ENCODE peak calls at places on chromosome 1, in five cellular contexts. H, J, M, T and N are unnamed samples.

GRCh38 chr1:56331207-56331891 is 248.0 kb downstream of the PLPP3 start:
- DNase-seq in H (no peak), J (no peak), M (no peak), T (no peak), N (no peak)

GRCh38 chr1:29925058-29925457 is 688.7 kb downstream of the PTPRU start:
- DNase-seq in H (no peak), J (no peak), M (no peak), T (no peak), N (no peak)

GRCh38 chr1:115314111-115314510 is 23.9 kb downstream of the NGF start:
- DNase-seq in H (no peak), J (no peak), M (no peak), T (no peak), N (no peak)

GRCh38 chr1:196897158-196897828 is 9.4 kb downstream of the CFHR4 start:
- DNase-seq in H (no peak), J (no peak), M (no peak), T (peak), N (no peak)

GRCh38 chr1:5781079-5781478 is 211.1 kb downstream of the NPHP4 start:
- DNase-seq in H (no peak), J (no peak), M (no peak), T (no peak), N (no peak)

GRCh38 chr1:214192825-214193643 is 87.9 kb upstream of the SMYD2 start:
- DNase-seq in H (no peak), J (no peak), M (no peak), T (no peak), N (no peak)

GRCh38 chr1:180633092-180634045 is 1.5 kb downstream of the XPR1 start:
- DNase-seq in H (no peak), J (no peak), M (no peak), T (no peak), N (no peak)

GRCh38 chr1:237154173-237154572 is 112.2 kb downstream of the RYR2 start:
- DNase-seq in H (no peak), J (no peak), M (no peak), T (no peak), N (no peak)

GRCh38 chr1:19815801-19816736 is 986 bp upstream of the RNF186 start:
- DNase-seq in H (no peak), J (no peak), M (no peak), T (no peak), N (no peak)

GRCh38 chr1:17128361-17128760 is 9.1 kb upstream of the PADI2 start:
- DNase-seq in H (peak), J (no peak), M (no peak), T (peak), N (no peak)

GRCh38 chr1:223161321-223161720 is 18.3 kb upstream of the TLR5 start:
- DNase-seq in H (no peak), J (no peak), M (no peak), T (peak), N (no peak)

GRCh38 chr1:7084232-7084894 is 299.1 kb downstream of the CAMTA1 start:
- DNase-seq in H (no peak), J (no peak), M (no peak), T (no peak), N (no peak)

GRCh38 chr1:8351693-8352470 is 34.0 kb downstream of the SLC45A1 start:
- DNase-seq in H (no peak), J (no peak), M (no peak), T (peak), N (no peak)

GRCh38 chr1:225849905-225850304 is 32.3 kb downstream of the TMEM63A start:
- DNase-seq in H (no peak), J (peak), M (peak), T (no peak), N (no peak)

GRCh38 chr1:30912913-30913652 is 4.5 kb upstream of the SDC3 start:
- DNase-seq in H (no peak), J (no peak), M (no peak), T (peak), N (no peak)

GRCh38 chr1:228002792-228003191 is 4.0 kb upstream of the WNT3A start:
- DNase-seq in H (no peak), J (no peak), M (no peak), T (no peak), N (no peak)

GRCh38 chr1:6448749-6449631 is 17.0 kb downstream of the TNFRSF25 start:
- DNase-seq in H (no peak), J (no peak), M (no peak), T (peak), N (no peak)

GRCh38 chr1:202656951-202657646 is 53.2 kb downstream of the SYT2 start:
- DNase-seq in H (no peak), J (no peak), M (no peak), T (peak), N (no peak)

GRCh38 chr1:58818075-58818474 is 34.2 kb upstream of the JUN start:
- DNase-seq in H (peak), J (no peak), M (no peak), T (no peak), N (no peak)

GRCh38 chr1:157163273-157164127 is 25.3 kb upstream of the ETV3 start:
- DNase-seq in H (peak), J (peak), M (peak), T (peak), N (peak)